ENCODE peak calls at places on chromosomes 3 and 15, in seven cellular contexts. One of them, this sample, is unnamed.

GRCh38 chr3:71537211-71537611 is 46.3 kb downstream of the FOXP1 start:
- DNase-seq in pancreas: no peak
- DNase-seq in AG09309: peak
- DNase-seq in OCI-LY7: no peak
- DNase-seq in lower leg skin: no peak
- DNase-seq in A549: peak
- DNase-seq in heart right ventricle: no peak
- DNase-seq in this sample: peak

GRCh38 chr15:81194723-81195122 is 2.0 kb upstream of the IL16 start:
- DNase-seq in OCI-LY7: peak
- DNase-seq in AG09309: no peak
- DNase-seq in lower leg skin: peak
- DNase-seq in heart right ventricle: no peak
- DNase-seq in A549: no peak
- DNase-seq in pancreas: no peak
- DNase-seq in this sample: no peak

GRCh38 chr3:40024526-40024925 is 215.1 kb downstream of the MYRIP start:
- DNase-seq in pancreas: no peak
- DNase-seq in lower leg skin: no peak
- DNase-seq in A549: no peak
- DNase-seq in heart right ventricle: no peak
- DNase-seq in AG09309: no peak
- DNase-seq in OCI-LY7: no peak
- DNase-seq in this sample: no peak

GRCh38 chr15:35127717-35128116 is 42.6 kb upstream of the NANOGP8 start:
- DNase-seq in pancreas: no peak
- DNase-seq in heart right ventricle: no peak
- DNase-seq in AG09309: no peak
- DNase-seq in A549: no peak
- DNase-seq in OCI-LY7: no peak
- DNase-seq in lower leg skin: no peak
- DNase-seq in this sample: no peak

GRCh38 chr3:34386309-34386708 is 587.9 kb downstream of the PDCD6IP start:
- DNase-seq in heart right ventricle: no peak
- DNase-seq in pancreas: no peak
- DNase-seq in OCI-LY7: no peak
- DNase-seq in AG09309: no peak
- DNase-seq in A549: no peak
- DNase-seq in lower leg skin: no peak
- DNase-seq in this sample: no peak

GRCh38 chr3:49172616-49173041 is 1.2 kb downstream of the KLHDC8B start:
- DNase-seq in pancreas: peak
- DNase-seq in A549: no peak
- DNase-seq in OCI-LY7: no peak
- DNase-seq in heart right ventricle: peak
- DNase-seq in lower leg skin: no peak
- DNase-seq in AG09309: no peak
- DNase-seq in this sample: no peak

GRCh38 chr3:175149675-175150074 is 290.5 kb downstream of the NAALADL2 start:
- DNase-seq in pancreas: peak
- DNase-seq in lower leg skin: peak
- DNase-seq in AG09309: no peak
- DNase-seq in OCI-LY7: peak
- DNase-seq in A549: no peak
- DNase-seq in heart right ventricle: no peak
- DNase-seq in this sample: no peak

GRCh38 chr3:46102059-46102779 is 74.9 kb upstream of the XCR1 start:
- DNase-seq in lower leg skin: no peak
- DNase-seq in A549: no peak
- DNase-seq in pancreas: no peak
- DNase-seq in OCI-LY7: no peak
- DNase-seq in heart right ventricle: no peak
- DNase-seq in AG09309: no peak
- DNase-seq in this sample: no peak

GRCh38 chr3:55678521-55679216 is 191.6 kb upstream of the WNT5A start:
- DNase-seq in OCI-LY7: no peak
- DNase-seq in A549: no peak
- DNase-seq in pancreas: no peak
- DNase-seq in heart right ventricle: no peak
- DNase-seq in AG09309: no peak
- DNase-seq in lower leg skin: no peak
- DNase-seq in this sample: no peak

DNA sequence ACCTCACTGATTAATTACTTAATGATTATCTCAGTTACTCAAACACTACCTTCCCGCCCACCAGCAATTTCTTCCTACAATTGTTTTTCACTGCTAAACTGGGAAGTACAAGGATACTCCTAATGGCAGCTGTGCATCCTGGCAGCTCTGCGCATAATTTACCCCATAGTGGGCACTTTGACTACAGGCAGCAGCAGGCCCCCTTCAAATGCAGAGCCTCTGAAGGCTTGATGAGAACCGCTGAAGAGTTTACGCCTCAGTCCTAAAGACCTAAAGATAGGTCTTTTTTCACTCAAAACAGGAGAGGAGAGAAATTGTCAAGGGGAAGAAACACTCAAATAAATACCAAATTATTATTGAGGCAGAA is 10.7 kb downstream of the CCDC32 start:
- DNase-seq in OCI-LY7: no peak
- DNase-seq in A549: no peak
- DNase-seq in lower leg skin: no peak
- DNase-seq in pancreas: no peak
- DNase-seq in heart right ventricle: no peak
- DNase-seq in AG09309: no peak
- DNase-seq in this sample: no peak
- H3K4me3 ChIP-seq in OCI-LY7: no peak
- H3K4me3 ChIP-seq in A549: no peak
- H3K4me3 ChIP-seq in lower leg skin: no peak
- H3K4me3 ChIP-seq in pancreas: no peak
- H3K4me3 ChIP-seq in heart right ventricle: no peak
- H3K4me3 ChIP-seq in AG09309: no peak
- H3K4me3 ChIP-seq in this sample: no peak

DNA sequence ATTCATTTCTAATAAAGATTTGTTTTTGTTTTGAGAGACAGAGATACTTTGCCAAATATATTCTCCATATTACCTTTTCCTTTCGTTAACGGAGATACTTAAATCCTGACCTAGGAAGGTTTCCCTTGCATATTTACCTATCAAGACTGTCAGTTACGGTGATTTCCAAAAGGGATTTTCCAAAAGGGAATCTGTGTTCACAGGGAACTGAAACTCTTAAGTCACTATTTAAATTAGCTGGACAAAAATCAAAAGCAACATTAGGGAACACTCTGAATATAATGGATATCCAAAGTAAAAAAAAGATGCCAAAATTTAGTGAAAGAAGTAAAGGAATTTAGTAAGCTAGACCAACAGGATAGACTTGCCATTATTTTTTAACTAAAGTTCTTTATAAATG is 576 bp downstream of the LRRFIP2 start:
- DNase-seq in A549: no peak
- DNase-seq in OCI-LY7: no peak
- DNase-seq in lower leg skin: no peak
- DNase-seq in heart right ventricle: no peak
- DNase-seq in AG09309: no peak
- DNase-seq in pancreas: no peak
- DNase-seq in this sample: no peak
- H3K4me3 ChIP-seq in A549: no peak
- H3K4me3 ChIP-seq in OCI-LY7: peak
- H3K4me3 ChIP-seq in lower leg skin: no peak
- H3K4me3 ChIP-seq in heart right ventricle: peak
- H3K4me3 ChIP-seq in AG09309: peak
- H3K4me3 ChIP-seq in pancreas: no peak
- H3K4me3 ChIP-seq in this sample: peak

GRCh38 chr3:31979006-31979697 is 1.9 kb downstream of the OSBPL10 start:
- DNase-seq in AG09309: no peak
- DNase-seq in lower leg skin: no peak
- DNase-seq in pancreas: no peak
- DNase-seq in heart right ventricle: no peak
- DNase-seq in A549: no peak
- DNase-seq in OCI-LY7: no peak
- DNase-seq in this sample: no peak
- H3K4me3 ChIP-seq in AG09309: no peak
- H3K4me3 ChIP-seq in lower leg skin: no peak
- H3K4me3 ChIP-seq in pancreas: no peak
- H3K4me3 ChIP-seq in heart right ventricle: peak
- H3K4me3 ChIP-seq in A549: peak
- H3K4me3 ChIP-seq in OCI-LY7: peak
- H3K4me3 ChIP-seq in this sample: peak

GRCh38 chr3:161070252-161070930 is 34.8 kb downstream of the B3GALNT1 start:
- DNase-seq in lower leg skin: no peak
- DNase-seq in OCI-LY7: no peak
- DNase-seq in pancreas: no peak
- DNase-seq in heart right ventricle: no peak
- DNase-seq in AG09309: no peak
- DNase-seq in A549: no peak
- DNase-seq in this sample: no peak
- H3K4me3 ChIP-seq in lower leg skin: no peak
- H3K4me3 ChIP-seq in OCI-LY7: peak
- H3K4me3 ChIP-seq in pancreas: no peak
- H3K4me3 ChIP-seq in heart right ventricle: no peak
- H3K4me3 ChIP-seq in AG09309: no peak
- H3K4me3 ChIP-seq in A549: no peak
- H3K4me3 ChIP-seq in this sample: no peak

DNA sequence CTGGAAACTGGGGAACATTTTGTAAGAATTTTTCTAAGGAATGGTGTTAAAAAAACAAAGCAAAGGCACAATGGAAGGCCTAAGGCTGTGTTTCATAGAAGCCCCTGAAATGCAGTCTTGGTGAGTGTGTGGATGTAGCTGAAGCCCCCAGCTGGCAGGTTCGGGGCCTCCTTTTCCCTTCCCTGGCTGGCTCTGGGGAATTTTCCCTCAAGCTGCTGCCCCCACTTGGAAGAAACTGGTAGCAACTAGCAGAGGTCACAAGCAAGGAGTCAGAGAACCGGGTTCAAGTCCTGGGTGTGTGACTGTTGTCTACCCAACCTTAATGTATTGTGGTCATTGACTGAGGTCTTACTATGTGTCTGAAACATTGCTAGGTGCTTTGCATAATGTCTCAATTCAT is 85.3 kb upstream of the MYZAP start:
- DNase-seq in A549: no peak
- DNase-seq in lower leg skin: no peak
- DNase-seq in pancreas: no peak
- DNase-seq in OCI-LY7: no peak
- DNase-seq in heart right ventricle: no peak
- DNase-seq in AG09309: no peak
- DNase-seq in this sample: no peak
- H3K4me3 ChIP-seq in A549: no peak
- H3K4me3 ChIP-seq in lower leg skin: no peak
- H3K4me3 ChIP-seq in pancreas: no peak
- H3K4me3 ChIP-seq in OCI-LY7: no peak
- H3K4me3 ChIP-seq in heart right ventricle: no peak
- H3K4me3 ChIP-seq in AG09309: no peak
- H3K4me3 ChIP-seq in this sample: no peak

DNA sequence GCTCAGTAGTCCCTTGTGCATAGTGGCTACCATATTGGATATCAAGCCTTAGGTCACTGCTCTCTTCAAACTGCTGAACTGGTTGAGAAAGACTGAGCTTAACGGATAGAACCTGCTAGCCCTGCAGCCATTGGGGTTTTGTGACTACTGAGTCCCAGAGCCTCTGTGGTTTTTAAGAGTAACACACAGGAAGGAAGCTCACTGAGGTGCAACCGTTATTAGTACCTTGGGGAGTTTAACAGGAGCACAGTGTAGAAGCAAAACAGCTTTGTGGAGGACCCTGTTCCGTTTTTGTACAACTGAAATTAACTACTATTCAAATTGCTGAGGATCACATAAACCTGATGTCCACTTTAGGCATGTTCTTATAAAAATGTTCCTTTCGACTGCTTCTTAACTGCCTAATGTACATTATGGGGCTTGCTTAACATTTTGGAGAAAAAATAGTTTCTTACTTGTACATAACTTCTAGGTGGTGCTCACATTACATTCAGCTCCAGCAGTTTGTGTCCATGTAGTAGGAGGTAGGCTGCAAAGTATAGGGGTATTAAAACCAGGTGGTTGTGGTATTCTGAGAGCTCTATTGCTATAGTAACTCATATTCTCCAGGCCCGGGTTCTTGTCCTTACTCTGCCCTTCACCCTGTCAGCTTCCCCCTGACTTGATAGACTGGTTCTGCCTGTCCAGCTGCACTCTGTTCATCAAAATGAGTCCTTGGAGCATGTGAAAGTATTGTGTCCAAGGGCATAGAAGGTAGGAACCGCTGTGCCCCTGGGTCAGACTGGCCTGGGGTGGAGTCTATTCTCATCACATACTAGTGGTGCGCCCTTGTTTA is 17.3 kb downstream of the PXK start:
- DNase-seq in A549: no peak
- DNase-seq in heart right ventricle: no peak
- DNase-seq in lower leg skin: no peak
- DNase-seq in AG09309: no peak
- DNase-seq in OCI-LY7: peak
- DNase-seq in pancreas: no peak
- DNase-seq in this sample: no peak
- H3K4me3 ChIP-seq in A549: no peak
- H3K4me3 ChIP-seq in heart right ventricle: no peak
- H3K4me3 ChIP-seq in lower leg skin: no peak
- H3K4me3 ChIP-seq in AG09309: no peak
- H3K4me3 ChIP-seq in OCI-LY7: peak
- H3K4me3 ChIP-seq in pancreas: no peak
- H3K4me3 ChIP-seq in this sample: no peak

GRCh38 chr15:76337047-76337738 is 620 bp downstream of the ISL2 start:
- DNase-seq in heart right ventricle: no peak
- DNase-seq in pancreas: no peak
- DNase-seq in A549: no peak
- DNase-seq in AG09309: no peak
- DNase-seq in lower leg skin: no peak
- DNase-seq in OCI-LY7: peak
- DNase-seq in this sample: no peak
- H3K4me3 ChIP-seq in heart right ventricle: no peak
- H3K4me3 ChIP-seq in pancreas: no peak
- H3K4me3 ChIP-seq in A549: peak
- H3K4me3 ChIP-seq in AG09309: no peak
- H3K4me3 ChIP-seq in lower leg skin: no peak
- H3K4me3 ChIP-seq in OCI-LY7: peak
- H3K4me3 ChIP-seq in this sample: peak